ENCODE peak calls at places on chromosomes 4 and X, in four cellular contexts. K, A, U and L are unnamed samples.

GRCh38 chrX:10166731-10167149 is 10.0 kb downstream of the CLCN4 start:
- DNase-seq in K (peak), A (no peak), U (no peak), L (no peak)

GRCh38 chrX:13029341-13029740 is 15.1 kb downstream of the FAM9C start:
- DNase-seq in K (no peak), A (no peak), U (no peak), L (no peak)

GRCh38 chrX:108167211-108167872 is 75.8 kb downstream of the ATG4A start:
- DNase-seq in K (no peak), A (no peak), U (no peak), L (no peak)

GRCh38 chr4:25301471-25301870 is 11.1 kb upstream of the ZCCHC4 start:
- DNase-seq in K (no peak), A (no peak), U (no peak), L (no peak)

GRCh38 chr4:169765845-169766244 is 8.1 kb upstream of the HPF1 start:
- DNase-seq in K (no peak), A (no peak), U (no peak), L (no peak)

GRCh38 chrX:68299923-68300322 is 133.4 kb downstream of the OPHN1 start:
- DNase-seq in K (no peak), A (no peak), U (no peak), L (no peak)

GRCh38 chr4:36399762-36400353 is 118.4 kb downstream of the DTHD1 start:
- DNase-seq in K (peak), A (peak), U (no peak), L (peak)

GRCh38 chr4:25767877-25768475 is 94.8 kb downstream of the SEL1L3 start:
- DNase-seq in K (peak), A (no peak), U (peak), L (peak)

GRCh38 chr4:101774807-101775206 is 15.7 kb upstream of the BANK1 start:
- DNase-seq in K (peak), A (no peak), U (no peak), L (no peak)

GRCh38 chr4:147760176-147760575 is 28.3 kb downstream of the ARHGAP10 start:
- DNase-seq in K (no peak), A (no peak), U (no peak), L (no peak)

GRCh38 chrX:153944140-153944799 is at the start of gene RENBP:
- DNase-seq in K (no peak), A (no peak), U (peak), L (peak)

GRCh38 chrX:115437841-115438240 is 123.1 kb upstream of the PLS3 start:
- DNase-seq in K (no peak), A (no peak), U (no peak), L (no peak)

GRCh38 chr4:40916880-40917279 is 167.1 kb downstream of the NSUN7 start:
- DNase-seq in K (peak), A (no peak), U (peak), L (peak)

GRCh38 chr4:80387390-80388283 is 52.1 kb downstream of the CFAP299 start:
- DNase-seq in K (no peak), A (no peak), U (no peak), L (no peak)

DNA sequence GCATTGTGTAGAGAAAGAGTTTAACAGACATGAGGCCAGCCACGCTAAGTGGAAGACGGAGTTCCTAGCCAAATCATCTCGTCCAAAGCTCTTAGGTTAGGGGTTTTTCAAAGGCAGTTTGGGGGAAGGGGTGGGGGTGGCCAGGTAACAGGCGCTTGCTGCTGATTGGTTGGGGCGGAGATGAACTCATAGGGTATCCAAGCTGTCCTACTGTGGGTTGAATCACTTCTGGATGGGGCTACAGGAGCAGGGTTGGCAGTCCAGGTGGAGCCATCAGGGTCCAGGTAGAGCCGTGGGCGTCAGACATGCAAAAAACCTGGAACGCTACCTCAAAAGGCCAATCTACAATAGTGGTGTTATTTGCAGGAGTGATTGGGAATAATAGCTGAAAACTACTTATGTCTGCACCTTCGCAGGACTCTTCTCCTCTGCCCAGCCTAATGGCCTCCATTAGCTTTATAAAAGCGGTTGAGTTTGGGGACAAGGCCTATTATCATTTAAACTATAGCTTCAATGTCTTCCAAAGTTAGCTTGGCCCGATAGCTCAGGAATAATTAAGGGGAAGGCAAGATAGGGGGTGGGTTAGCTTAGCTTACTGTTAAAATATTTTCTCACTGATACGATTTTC is 579.6 kb downstream of the NLGN4X start:
- DNase-seq in K (no peak), A (no peak), U (no peak), L (peak)
- TF ChIP-seq POLR2AphosphoS5 in K (no peak), A (no peak), U (no peak), L (peak)

GRCh38 chr4:186807131-186807530 is 83.5 kb upstream of the FAT1 start:
- DNase-seq in K (no peak), A (no peak), U (no peak), L (no peak)
- TF ChIP-seq JUNB in K (no peak), A (no peak), U (no peak), L (no peak)

DNA sequence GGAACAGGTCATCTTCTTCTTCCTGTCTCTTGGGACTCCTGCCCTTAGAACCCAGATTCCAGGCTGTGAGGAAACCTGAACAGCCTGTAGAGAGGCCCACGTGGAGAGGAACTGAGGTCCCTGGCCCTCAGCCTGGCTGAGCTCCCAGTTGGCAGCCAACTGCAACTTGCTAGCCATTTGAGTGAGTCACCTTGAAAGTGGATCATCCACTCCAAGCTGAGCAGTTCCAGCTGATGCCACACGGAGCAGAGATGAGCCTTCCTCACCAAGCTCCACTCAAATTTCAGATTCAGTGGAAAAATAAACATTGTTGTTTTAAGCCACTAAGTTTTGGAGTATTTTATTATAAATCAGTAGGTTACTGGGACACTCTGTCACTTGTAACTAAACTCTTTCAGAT is 392.5 kb downstream of the BCOR start:
- DNase-seq in K (no peak), A (no peak), U (no peak), L (peak)
- TF ChIP-seq POLR2AphosphoS5 in K (no peak), A (no peak), U (no peak), L (no peak)

GRCh38 chrX:8090482-8090881 is 80.6 kb downstream of the VCX2 start:
- DNase-seq in K (no peak), A (no peak), U (no peak), L (no peak)

GRCh38 chrX:8091526-8091925 is 79.5 kb downstream of the VCX2 start:
- DNase-seq in K (no peak), A (no peak), U (no peak), L (peak)

GRCh38 chrX:8090906-8091305 is 80.2 kb downstream of the VCX2 start:
- DNase-seq in K (no peak), A (no peak), U (no peak), L (no peak)
- TF ChIP-seq JUNB in K (no peak), A (no peak), U (no peak), L (no peak)

DNA sequence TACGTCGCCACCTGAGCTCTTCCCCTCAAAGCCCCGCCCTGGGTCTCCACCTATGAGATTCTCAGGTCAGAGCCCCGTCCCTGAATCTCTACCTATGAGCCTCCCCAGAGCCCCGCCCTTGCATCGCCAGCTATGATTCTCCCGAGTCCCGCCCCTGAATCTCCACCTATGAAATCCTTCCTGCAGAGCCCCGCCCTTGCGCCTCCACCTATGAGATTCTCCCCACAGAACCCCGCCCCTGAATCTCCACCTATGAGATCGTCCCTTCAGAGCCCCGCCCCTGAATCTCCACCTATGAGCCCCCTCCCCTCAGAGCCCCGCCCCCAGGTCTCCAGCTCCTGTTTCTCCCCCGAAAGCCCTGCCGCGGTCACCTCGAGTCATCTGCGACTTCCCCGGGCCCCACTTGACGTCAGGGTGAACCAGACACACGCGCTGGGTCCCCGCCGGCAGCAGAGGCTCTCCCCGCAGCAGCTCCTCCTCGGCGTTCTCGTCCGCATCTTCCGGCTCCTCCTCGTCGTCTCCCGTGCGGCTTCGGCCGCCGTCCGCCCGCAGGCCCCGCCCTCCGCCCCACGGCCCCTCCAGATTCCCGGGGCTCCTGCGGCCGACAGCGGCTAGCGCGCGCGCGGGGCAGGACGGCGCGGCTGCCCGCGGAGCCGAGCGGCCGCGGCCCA is 393 bp downstream of the GTPBP6 start:
- DNase-seq in K (peak), A (peak), U (peak), L (peak)
- TF ChIP-seq POLR2AphosphoS5 in K (peak), A (peak), U (peak), L (peak)